ENCODE peak calls at places on chromosomes 3 and 15, in eight cellular contexts. Y is T-helper 9 cell; Q is heart right ventricle; Z is dermis blood vessel endothelial cell; L is cardiac fibroblast; G is activated CD4-positive, alpha-beta T cell treated with anti-CD3 and anti-CD28 coated beads, Interleukin-2, amount 50 U/mL, for 1 hour; C is BE2C; M is nucleus accumbens. B is an unnamed sample.

GRCh38 chr15:90101969-90102890 is at the start of gene IDH2:
- DNase-seq in Y (peak; percentile 59), M (peak; percentile 54), Z (peak; percentile 87), G (peak; percentile 64), L (peak; percentile 68), C (peak; percentile 94), Q (peak; percentile 86), B (peak; percentile 87)

GRCh38 chr3:179697933-179698332 is 45.1 kb downstream of the USP13 start:
- DNase-seq in Y (no peak), G (no peak), C (no peak), Q (no peak), Z (no peak), M (no peak), L (no peak), B (no peak)

GRCh38 chr15:97545799-97546198 is 414.7 kb upstream of the ARRDC4 start:
- DNase-seq in Y (no peak), L (no peak), G (no peak), C (no peak), Z (peak; percentile 45), M (no peak), Q (no peak), B (no peak)

GRCh38 chr3:65425880-65426279 is 612.8 kb downstream of the MAGI1 start:
- DNase-seq in Y (no peak), Z (peak; percentile 44), G (no peak), Q (no peak), L (peak; percentile 25), M (no peak), C (peak; percentile 12), B (no peak)

GRCh38 chr15:78790027-78790426 is 21.2 kb downstream of the ADAMTS7 start:
- DNase-seq in M (no peak), Q (no peak), G (no peak), C (no peak), L (no peak), Z (no peak), Y (no peak), B (no peak)

GRCh38 chr3:13716540-13717221 is 163.2 kb downstream of the WNT7A start:
- DNase-seq in Z (no peak), C (no peak), Y (no peak), M (no peak), L (no peak), G (no peak), Q (no peak), B (no peak)

GRCh38 chr15:95761742-95762141 is 568.8 kb upstream of the NR2F2 start:
- DNase-seq in Z (no peak), L (no peak), G (no peak), Y (no peak), Q (no peak), C (no peak), M (no peak), B (no peak)

GRCh38 chr3:148062590-148062989 is 635.1 kb upstream of the AGTR1 start:
- DNase-seq in Y (no peak), L (no peak), Z (no peak), Q (no peak), G (no peak), M (no peak), C (no peak), B (no peak)

GRCh38 chr3:167406876-167407492 is 26.9 kb upstream of the ZBBX start:
- DNase-seq in Y (no peak), L (peak; percentile 45), G (no peak), Q (no peak), Z (peak; percentile 32), M (peak; percentile 26), C (peak; percentile 39), B (peak; percentile 62)

GRCh38 chr15:70423267-70423666 is 325.6 kb upstream of the TLE3 start:
- DNase-seq in Q (no peak), C (no peak), G (no peak), Z (no peak), L (no peak), M (no peak), Y (no peak), B (no peak)

GRCh38 chr3:117350386-117350785 is 640.8 kb downstream of the TUSC7 start:
- DNase-seq in L (no peak), Q (no peak), G (no peak), Z (no peak), C (no peak), Y (no peak), M (no peak), B (peak; percentile 51)

GRCh38 chr3:132317229-132317948 is at the start of gene ACP3:
- DNase-seq in M (no peak), G (no peak), Q (peak; percentile 40), C (no peak), L (peak; percentile 73), Y (no peak), Z (no peak), B (no peak)

GRCh38 chr3:110710605-110711004 is 361.0 kb upstream of the NECTIN3 start:
- DNase-seq in L (no peak), G (no peak), M (no peak), C (no peak), Z (no peak), Q (no peak), Y (no peak), B (no peak)

GRCh38 chr3:72033709-72034428 is 248.9 kb upstream of the PROK2 start:
- DNase-seq in G (no peak), M (no peak), Q (no peak), C (no peak), Y (no peak), L (no peak), Z (no peak), B (no peak)

GRCh38 chr3:28846948-28847527 is 433.8 kb upstream of the RBMS3 start:
- DNase-seq in Y (no peak), Q (no peak), L (no peak), C (peak; percentile 34), G (no peak), M (no peak), Z (no peak), B (no peak)

GRCh38 chr3:190038050-190038631 is 82.6 kb downstream of the P3H2 start:
- DNase-seq in Y (no peak), M (no peak), Q (peak; percentile 17), G (no peak), L (peak; percentile 86), Z (peak; percentile 70), C (no peak), B (no peak)

GRCh38 chr3:85270488-85270887 is 311.7 kb downstream of the CADM2 start:
- DNase-seq in Z (no peak), Y (no peak), C (no peak), L (no peak), G (no peak), M (no peak), Q (no peak), B (no peak)

GRCh38 chr15:80999623-81000036 is 1.1 kb upstream of the TLNRD1 start:
- DNase-seq in Z (no peak), Q (no peak), L (no peak), M (no peak), Y (peak; percentile 35), G (peak; percentile 33), C (no peak), B (no peak)

GRCh38 chr3:178455264-178455663 is 81.0 kb upstream of the KCNMB2 start:
- DNase-seq in Q (no peak), G (no peak), Z (no peak), C (no peak), Y (no peak), M (no peak), L (no peak), B (peak; percentile 85)

GRCh38 chr3:10992017-10992945 is at the start of gene SLC6A1:
- DNase-seq in C (peak; percentile 18), Y (no peak), Z (no peak), M (peak; percentile 34), L (no peak), Q (peak; percentile 39), G (no peak), B (no peak)

GRCh38 chr3:104763007-104763406 is 603.7 kb upstream of the ALCAM start:
- DNase-seq in G (no peak), C (no peak), Z (peak; percentile 40), Q (no peak), M (no peak), L (peak; percentile 62), Y (no peak), B (peak; percentile 5)

GRCh38 chr3:194139085-194139976 is 3.4 kb downstream of the HES1 start:
- DNase-seq in G (no peak), C (peak; percentile 77), Y (no peak), Q (no peak), M (no peak), Z (peak; percentile 84), L (peak; percentile 75), B (no peak)

GRCh38 chr3:146134348-146135117 is 26.5 kb downstream of the PLOD2 start:
- DNase-seq in Z (no peak), G (no peak), Y (no peak), L (no peak), Q (no peak), M (no peak), C (no peak), B (peak; percentile 73)

GRCh38 chr3:58704745-58705144 is 38.2 kb upstream of the FAM3D start:
- DNase-seq in Q (no peak), L (no peak), Y (no peak), Z (no peak), G (no peak), M (no peak), C (no peak), B (no peak)

GRCh38 chr3:106206165-106206564 is 337.4 kb upstream of the CBLB start:
- DNase-seq in Q (no peak), L (peak; percentile 31), M (no peak), C (no peak), G (peak; percentile 2), Z (peak; percentile 89), Y (no peak), B (no peak)

GRCh38 chr3:159482241-159483031 is 506.2 kb upstream of the IL12A start:
- DNase-seq in L (no peak), G (no peak), M (no peak), Q (no peak), Z (no peak), Y (no peak), C (no peak), B (no peak)

GRCh38 chr3:99901200-99901926 is 83.7 kb downstream of the CMSS1 start:
- DNase-seq in L (peak; percentile 93), C (no peak), Q (no peak), G (no peak), Y (no peak), Z (peak; percentile 90), M (no peak), B (no peak)